ENCODE peak calls at places on chromosomes 3 and 15, in six cellular contexts. F, B, Y, L, Z and P are unnamed samples.

GRCh38 chr15:40115670-40116093 is 7.0 kb upstream of the BMF start:
- DNase-seq in F (no peak), B (no peak), Y (peak), L (no peak), Z (peak), P (peak)

GRCh38 chr3:167728176-167728575 is 6.5 kb downstream of the PDCD10 start:
- DNase-seq in F (no peak), B (peak), Y (no peak), L (peak), Z (no peak), P (no peak)

GRCh38 chr3:61830111-61830400 is 268.7 kb downstream of the PTPRG start:
- DNase-seq in F (no peak), B (no peak), Y (no peak), L (peak), Z (no peak), P (no peak)

GRCh38 chr15:38685686-38686339 is 121.2 kb upstream of the RASGRP1 start:
- DNase-seq in F (no peak), B (no peak), Y (no peak), L (no peak), Z (no peak), P (no peak)

GRCh38 chr15:85583404-85584390 is 203.3 kb downstream of the AKAP13 start:
- DNase-seq in F (no peak), B (no peak), Y (no peak), L (peak), Z (no peak), P (peak)

GRCh38 chr3:177498037-177498857 is 301.0 kb upstream of the TBL1XR1 start:
- DNase-seq in F (no peak), B (peak), Y (no peak), L (peak), Z (no peak), P (no peak)

GRCh38 chr3:156509209-156510174 is 45.4 kb downstream of the SSR3 start:
- DNase-seq in F (no peak), B (peak), Y (no peak), L (peak), Z (no peak), P (peak)

GRCh38 chr3:158532099-158532734 is 38.8 kb upstream of the MLF1 start:
- DNase-seq in F (no peak), B (peak), Y (no peak), L (peak), Z (peak), P (peak)

GRCh38 chr3:161273589-161274218 is 52.6 kb downstream of the NMD3 start:
- DNase-seq in F (no peak), B (peak), Y (no peak), L (peak), Z (no peak), P (peak)

GRCh38 chr3:171906951-171907676 is 64.0 kb downstream of the TMEM212 start:
- DNase-seq in F (no peak), B (no peak), Y (no peak), L (no peak), Z (no peak), P (no peak)

GRCh38 chr3:15667484-15667883 is 65.9 kb downstream of the BTD start:
- DNase-seq in F (no peak), B (no peak), Y (no peak), L (no peak), Z (no peak), P (no peak)

GRCh38 chr3:36493051-36493450 is 112.7 kb downstream of the STAC start:
- DNase-seq in F (no peak), B (no peak), Y (no peak), L (no peak), Z (no peak), P (no peak)

GRCh38 chr15:27412413-27412812 is 441.4 kb downstream of the GABRG3 start:
- DNase-seq in F (no peak), B (no peak), Y (no peak), L (no peak), Z (no peak), P (no peak)

GRCh38 chr3:161915283-161915682 is 418.7 kb downstream of the OTOL1 start:
- DNase-seq in F (no peak), B (no peak), Y (no peak), L (peak), Z (no peak), P (no peak)

GRCh38 chr3:149941946-149942345 is 28.7 kb downstream of the PFN2 start:
- DNase-seq in F (no peak), B (no peak), Y (no peak), L (no peak), Z (no peak), P (no peak)

DNA sequence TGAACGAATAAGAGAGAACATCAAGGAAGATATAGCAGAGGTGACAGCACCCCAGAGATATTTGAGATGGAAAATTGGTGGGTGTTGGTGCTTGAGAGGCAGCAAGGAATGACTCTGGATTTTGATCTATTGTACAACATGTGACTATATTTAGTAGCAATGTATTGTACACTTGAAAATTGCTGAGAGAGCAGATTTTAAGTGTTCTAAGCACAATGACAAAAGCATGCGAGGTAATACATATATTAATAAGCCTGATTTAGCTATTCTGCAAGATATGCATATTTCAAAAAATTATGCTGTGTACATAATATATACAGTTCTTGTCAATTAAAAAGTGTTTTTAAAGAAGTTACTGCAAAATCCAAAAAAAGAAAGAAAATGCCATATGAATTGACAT is 194.3 kb downstream of the SLC9A9 start:
- DNase-seq in F (no peak), B (no peak), Y (no peak), L (no peak), Z (no peak), P (no peak)
- TF ChIP-seq CTCF in F (no peak), B (no peak), Y (no peak), L (no peak), Z (no peak), P (no peak)

GRCh38 chr3:103410231-103410630 is 975.4 kb downstream of the ZPLD1 start:
- DNase-seq in F (no peak), B (no peak), Y (no peak), L (no peak), Z (no peak), P (no peak)
- TF ChIP-seq CTCF in F (no peak), B (peak), Y (no peak), L (no peak), Z (no peak), P (peak)

GRCh38 chr3:86464180-86464579 is 526.8 kb downstream of the VGLL3 start:
- DNase-seq in F (no peak), B (no peak), Y (no peak), L (no peak), Z (no peak), P (no peak)
- TF ChIP-seq CTCF in F (no peak), B (no peak), Y (no peak), L (no peak), Z (no peak), P (no peak)

GRCh38 chr15:78737187-78737820 is 74.0 kb downstream of the ADAMTS7 start:
- DNase-seq in F (no peak), B (no peak), Y (no peak), L (no peak), Z (no peak), P (no peak)

GRCh38 chr15:78739206-78739605 is 72.1 kb downstream of the ADAMTS7 start:
- DNase-seq in F (no peak), B (no peak), Y (no peak), L (no peak), Z (no peak), P (no peak)

GRCh38 chr15:78734441-78735064 is 76.7 kb downstream of the ADAMTS7 start:
- DNase-seq in F (no peak), B (no peak), Y (no peak), L (no peak), Z (no peak), P (no peak)

GRCh38 chr15:78740904-78741274 is 70.4 kb downstream of the ADAMTS7 start:
- DNase-seq in F (no peak), B (no peak), Y (no peak), L (no peak), Z (no peak), P (no peak)

DNA sequence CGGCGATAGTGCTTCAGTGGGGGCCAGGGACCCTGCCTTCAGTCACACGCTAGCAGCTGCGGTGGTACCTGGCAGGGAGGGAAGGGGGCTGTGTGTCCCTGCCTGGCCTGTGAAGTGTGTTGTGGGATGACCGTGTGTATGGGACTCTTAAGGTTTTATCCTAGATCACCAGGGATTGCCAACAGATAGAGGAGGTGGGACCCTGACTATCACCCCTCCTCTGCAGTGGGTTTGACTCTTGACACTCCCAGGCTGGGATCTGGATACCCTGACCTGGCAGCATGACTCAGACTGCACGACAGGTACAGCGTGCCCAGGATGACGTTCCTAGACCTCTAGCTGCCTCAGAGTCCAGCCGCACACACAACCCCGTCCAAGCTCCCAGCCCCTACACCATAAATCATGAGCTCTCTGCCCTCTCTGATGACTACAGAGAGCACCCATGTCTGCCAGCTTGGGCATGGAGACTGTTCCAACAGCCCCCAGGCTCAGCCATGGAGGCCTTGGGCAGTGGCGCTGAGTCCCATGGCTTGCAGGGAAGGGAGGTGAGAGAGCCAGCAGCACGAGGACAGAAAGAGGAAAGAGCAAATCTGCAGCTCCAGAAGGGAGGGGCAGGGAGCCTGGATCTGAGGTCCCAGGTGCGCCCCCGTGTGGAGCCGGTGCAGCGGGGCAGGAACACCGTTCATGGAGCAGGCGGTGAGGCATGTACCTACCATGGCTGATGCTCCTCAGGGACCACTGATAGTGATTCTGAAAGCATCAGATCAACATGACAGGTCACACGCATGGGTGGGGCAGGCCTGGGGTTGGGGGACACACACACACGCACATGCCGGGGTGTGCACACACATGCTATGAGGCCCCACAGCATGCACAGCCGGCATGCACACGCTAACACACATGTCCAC is 71.0 kb downstream of the ADAMTS7 start:
- DNase-seq in F (no peak), B (peak), Y (no peak), L (no peak), Z (peak), P (peak)
- TF ChIP-seq CTCF in F (no peak), B (peak), Y (no peak), L (peak), Z (peak), P (peak)

GRCh38 chr15:64524778-64525177 is 64.4 kb downstream of the ZNF609 start:
- DNase-seq in F (no peak), B (no peak), Y (no peak), L (peak), Z (no peak), P (no peak)

GRCh38 chr15:64530472-64530871 is 70.1 kb downstream of the ZNF609 start:
- DNase-seq in F (no peak), B (no peak), Y (no peak), L (no peak), Z (no peak), P (no peak)

GRCh38 chr15:64525828-64526530 is 65.6 kb downstream of the ZNF609 start:
- DNase-seq in F (no peak), B (no peak), Y (no peak), L (peak), Z (no peak), P (no peak)

GRCh38 chr15:64528871-64529270 is 68.5 kb downstream of the ZNF609 start:
- DNase-seq in F (no peak), B (no peak), Y (no peak), L (no peak), Z (no peak), P (no peak)

DNA sequence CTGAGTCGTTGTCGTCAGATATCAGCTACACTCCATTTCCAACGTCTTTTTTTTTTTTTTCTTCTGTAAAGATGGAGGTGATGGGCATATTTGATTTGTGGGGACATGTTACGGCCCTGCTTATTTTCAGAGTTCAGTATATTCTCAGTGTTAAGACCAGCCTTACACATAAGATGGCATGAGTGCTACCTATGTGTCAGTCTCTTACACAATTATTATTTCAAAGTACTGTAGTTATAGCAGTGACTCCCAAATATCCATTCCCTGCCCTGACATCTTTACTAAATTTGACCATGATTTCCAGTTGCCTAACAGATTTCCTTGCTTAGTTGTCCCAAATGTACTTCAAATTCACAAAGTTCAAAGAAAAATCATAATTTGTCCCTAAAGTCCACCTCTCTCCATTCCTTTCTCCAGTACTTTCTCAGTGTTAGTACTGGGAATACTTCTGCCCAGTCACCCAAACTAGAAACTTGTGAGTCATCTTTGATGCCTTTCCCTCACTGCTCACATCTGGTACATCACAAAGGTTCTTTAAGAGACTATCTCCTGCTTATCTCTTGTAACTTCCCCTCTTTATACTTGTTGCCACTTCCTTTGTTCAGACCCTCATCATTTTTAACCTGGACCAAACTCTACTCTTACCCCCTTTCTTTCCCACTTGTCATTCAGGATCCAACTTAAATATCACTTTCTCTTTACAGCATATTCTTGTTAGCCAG is 67.0 kb downstream of the ZNF609 start:
- DNase-seq in F (no peak), B (peak), Y (no peak), L (peak), Z (peak), P (no peak)
- TF ChIP-seq CTCF in F (no peak), B (no peak), Y (no peak), L (no peak), Z (no peak), P (no peak)

GRCh38 chr3:152508705-152509104 is 240.0 kb downstream of the MBNL1 start:
- DNase-seq in F (no peak), B (no peak), Y (no peak), L (no peak), Z (no peak), P (no peak)
- TF ChIP-seq CTCF in F (no peak), B (no peak), Y (peak), L (no peak), Z (no peak), P (no peak)

GRCh38 chr3:193314161-193314560 is 64.4 kb downstream of the ATP13A5 start:
- DNase-seq in F (no peak), B (no peak), Y (no peak), L (no peak), Z (no peak), P (no peak)
- TF ChIP-seq CTCF in F (no peak), B (peak), Y (no peak), L (no peak), Z (no peak), P (no peak)